ENCODE peak calls at places on chromosomes 2 and 18, in eight cellular contexts. A, T, K, Y, C, Z, J and H are unnamed samples.

GRCh38 chr2:75310915-75311314 is 111.6 kb upstream of the TACR1 start:
- DNase-seq in A (no peak), T (no peak), K (no peak), Y (no peak), C (no peak), Z (no peak), J (no peak), H (no peak)

GRCh38 chr18:48613589-48613988 is 74.8 kb downstream of the CTIF start:
- DNase-seq in A (peak), T (peak), K (no peak), Y (no peak), C (peak), Z (no peak), J (no peak), H (no peak)

GRCh38 chr2:96147593-96148201 is 2.5 kb upstream of the DUSP2 start:
- DNase-seq in A (peak), T (peak), K (no peak), Y (no peak), C (no peak), Z (no peak), J (no peak), H (no peak)

GRCh38 chr2:52390651-52391050 is 1358.7 kb upstream of the NRXN1 start:
- DNase-seq in A (no peak), T (no peak), K (no peak), Y (no peak), C (no peak), Z (no peak), J (no peak), H (no peak)

GRCh38 chr2:44553456-44553855 is 191.7 kb downstream of the CAMKMT start:
- DNase-seq in A (no peak), T (no peak), K (no peak), Y (no peak), C (no peak), Z (no peak), J (no peak), H (no peak)

GRCh38 chr2:224638338-224638823 is 53.2 kb upstream of the CUL3 start:
- DNase-seq in A (no peak), T (peak), K (peak), Y (no peak), C (no peak), Z (no peak), J (no peak), H (no peak)

GRCh38 chr2:182302174-182302573 is 124.7 kb downstream of the PDE1A start:
- DNase-seq in A (no peak), T (no peak), K (no peak), Y (no peak), C (no peak), Z (no peak), J (no peak), H (no peak)

GRCh38 chr2:10919776-10920606 is 8.3 kb downstream of the KCNF1 start:
- DNase-seq in A (peak), T (no peak), K (no peak), Y (no peak), C (no peak), Z (no peak), J (no peak), H (no peak)

GRCh38 chr2:232376260-232376659 is 2.3 kb upstream of the ALPP start:
- DNase-seq in A (no peak), T (no peak), K (no peak), Y (no peak), C (no peak), Z (no peak), J (no peak), H (no peak)

GRCh38 chr18:5512191-5512590 is 31.6 kb downstream of the EPB41L3 start:
- DNase-seq in A (no peak), T (no peak), K (no peak), Y (no peak), C (no peak), Z (no peak), J (no peak), H (no peak)

GRCh38 chr18:45050712-45051639 is 370.3 kb downstream of the SETBP1 start:
- DNase-seq in A (no peak), T (no peak), K (no peak), Y (no peak), C (no peak), Z (no peak), J (no peak), H (no peak)

GRCh38 chr18:22417496-22418188 is at the start of gene CTAGE1:
- DNase-seq in A (no peak), T (no peak), K (no peak), Y (no peak), C (peak), Z (no peak), J (no peak), H (no peak)

DNA sequence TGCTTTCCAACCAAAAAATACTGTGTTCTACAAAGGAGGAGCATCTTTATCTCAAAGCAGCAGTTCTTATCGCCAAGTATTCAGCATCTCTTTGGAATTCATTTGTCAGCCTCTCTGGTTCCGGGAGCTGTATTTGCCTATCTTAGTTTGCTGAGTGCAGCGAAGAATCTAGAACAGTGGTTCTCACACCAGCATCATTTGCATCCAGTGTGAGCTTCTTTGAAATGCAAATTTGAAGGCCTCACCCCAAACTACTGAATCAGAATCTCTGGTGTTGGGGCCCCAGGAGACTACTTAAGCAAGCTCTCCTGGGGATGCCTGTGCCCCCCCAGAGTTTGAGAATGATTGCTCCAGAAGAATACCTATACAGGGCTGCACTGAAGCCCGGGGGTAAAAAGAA is 1.5 kb upstream of the PTPN2 start:
- DNase-seq in A (no peak), T (no peak), K (no peak), Y (no peak), C (no peak), Z (no peak), J (no peak), H (no peak)
- TF ChIP-seq POLR2AphosphoS5 in A (no peak), T (no peak), K (no peak), Y (no peak), C (no peak), Z (no peak), J (no peak), H (no peak)

GRCh38 chr2:3466482-3466863 is 52.9 kb downstream of the ADI1 start:
- DNase-seq in A (peak), T (no peak), K (no peak), Y (no peak), C (no peak), Z (no peak), J (no peak), H (no peak)

GRCh38 chr2:3467654-3468053 is 51.7 kb downstream of the ADI1 start:
- DNase-seq in A (peak), T (no peak), K (no peak), Y (no peak), C (no peak), Z (no peak), J (no peak), H (no peak)

GRCh38 chr2:3468296-3468988 is 50.9 kb downstream of the ADI1 start:
- DNase-seq in A (peak), T (no peak), K (no peak), Y (no peak), C (no peak), Z (no peak), J (no peak), H (no peak)

GRCh38 chr2:3465844-3466481 is 53.4 kb downstream of the ADI1 start:
- DNase-seq in A (peak), T (no peak), K (no peak), Y (no peak), C (no peak), Z (no peak), J (no peak), H (no peak)

DNA sequence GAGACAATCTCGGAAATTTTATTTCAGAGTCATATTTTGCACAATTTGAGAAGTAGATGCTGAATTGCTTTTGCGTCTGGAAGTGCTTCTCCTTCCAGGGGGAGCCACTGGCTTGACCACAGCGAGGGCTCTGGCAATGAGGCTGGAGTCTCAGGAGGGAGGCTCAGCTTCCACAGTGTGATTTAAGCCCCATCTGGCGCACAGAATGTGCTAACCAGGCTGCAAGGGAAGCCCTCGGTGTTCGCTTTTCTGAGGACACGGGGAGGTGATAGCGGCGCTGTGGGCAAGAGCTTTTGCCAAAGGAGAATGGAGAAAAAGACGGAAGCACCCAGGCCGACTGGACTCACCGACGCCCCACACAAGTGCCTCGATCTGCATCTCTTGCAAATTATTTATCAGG is 52.4 kb downstream of the ADI1 start:
- DNase-seq in A (peak), T (no peak), K (no peak), Y (no peak), C (no peak), Z (no peak), J (no peak), H (no peak)
- H3K27ac ChIP-seq in A (no peak), T (no peak), K (no peak), Y (no peak), C (no peak), Z (no peak), J (peak), H (no peak)

DNA sequence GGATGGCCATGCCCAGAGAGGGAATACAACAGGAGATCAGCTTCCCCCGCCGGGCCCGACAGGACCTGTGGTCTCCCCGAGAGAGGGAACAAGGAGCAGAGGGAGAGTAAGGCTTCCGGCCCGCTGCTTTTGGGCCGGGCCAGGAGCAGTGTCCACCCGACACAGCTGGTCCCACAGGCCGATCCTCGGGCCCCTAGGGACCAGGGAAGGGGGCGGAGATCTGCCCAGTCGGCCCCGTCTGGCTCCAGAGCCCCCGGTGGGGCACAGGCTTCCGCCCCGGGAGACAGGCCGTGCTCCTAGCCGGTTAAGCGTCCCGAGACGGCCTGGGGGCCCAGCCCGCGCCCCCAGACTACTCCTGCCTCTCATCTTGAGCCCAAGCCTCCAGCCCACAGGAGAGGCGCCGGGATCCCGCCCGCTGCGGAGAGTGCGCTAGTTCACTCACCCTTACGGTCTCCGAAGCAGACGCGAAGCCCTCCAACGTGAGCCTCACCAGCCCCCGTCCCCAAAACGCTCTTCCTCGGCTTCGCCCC is at the start of gene MCFD2:
- DNase-seq in A (peak), T (peak), K (peak), Y (no peak), C (no peak), Z (no peak), J (peak), H (no peak)
- TF ChIP-seq POLR2AphosphoS5 in A (no peak), T (no peak), K (no peak), Y (no peak), C (no peak), Z (no peak), J (no peak), H (no peak)

GRCh38 chr2:162368494-162368893 is 24.6 kb downstream of the GCA start:
- DNase-seq in A (no peak), T (no peak), K (no peak), Y (no peak), C (no peak), Z (no peak), J (no peak), H (no peak)

GRCh38 chr2:162369577-162369976 is 25.6 kb downstream of the GCA start:
- DNase-seq in A (no peak), T (no peak), K (no peak), Y (no peak), C (no peak), Z (no peak), J (no peak), H (no peak)

GRCh38 chr2:162365392-162365791 is 21.5 kb downstream of the GCA start:
- DNase-seq in A (no peak), T (no peak), K (no peak), Y (no peak), C (no peak), Z (no peak), J (no peak), H (no peak)
- H3K27ac ChIP-seq in A (no peak), T (no peak), K (no peak), Y (no peak), C (no peak), Z (no peak), J (no peak), H (no peak)